ENCODE peak calls at places on chromosomes 16 and 17, in ten cellular contexts. M, B, I, U, S, T, G, H, O and D are unnamed samples.

GRCh38 chr17:9529033-9529748 is 46.4 kb downstream of the STX8 start:
- DNase-seq in O (no peak), H (peak; percentile 8), M (no peak), T (peak; percentile 6), U (no peak), S (no peak), B (peak; percentile 61), I (no peak), G (peak; percentile 55), D (no peak)

GRCh38 chr16:62665269-62665668 is 629.0 kb upstream of the CDH8 start:
- DNase-seq in O (no peak), I (no peak), S (no peak), M (no peak), B (no peak), T (no peak), U (no peak), H (no peak), G (no peak), D (no peak)

GRCh38 chr17:72852267-72852945 is 240.1 kb downstream of the SLC39A11 start:
- DNase-seq in H (no peak), I (no peak), S (no peak), U (no peak), O (no peak), B (peak; percentile 15), G (peak; percentile 38), M (no peak), T (no peak), D (no peak)

GRCh38 chr16:65312795-65313194 is 190.9 kb upstream of the CDH11 start:
- DNase-seq in B (peak; percentile 49), U (no peak), G (no peak), I (no peak), T (no peak), M (no peak), H (no peak), O (no peak), S (no peak), D (no peak)

GRCh38 chr17:17079761-17080160 is 37.5 kb downstream of the MPRIP start:
- DNase-seq in O (peak; percentile 50), B (no peak), T (no peak), G (no peak), U (no peak), M (no peak), I (peak; percentile 33), H (no peak), S (no peak), D (no peak)

GRCh38 chr17:66533572-66533971 is 231.2 kb downstream of the PRKCA start:
- DNase-seq in B (peak; percentile 76), S (no peak), G (no peak), O (no peak), I (no peak), H (no peak), M (no peak), T (no peak), U (no peak), D (no peak)

GRCh38 chr16:1772908-1773702 is at the start of gene MRPS34:
- DNase-seq in H (peak; percentile 83), T (no peak), B (peak; percentile 85), U (no peak), M (peak; percentile 88), G (peak; percentile 93), I (peak; percentile 69), O (peak; percentile 79), S (peak; percentile 85), D (peak; percentile 56)

GRCh38 chr16:84284168-84284722 is 10.4 kb upstream of the WFDC1 start:
- DNase-seq in B (peak; percentile 77), H (no peak), O (peak; percentile 62), M (peak; percentile 67), U (peak; percentile 56), G (no peak), T (no peak), I (peak; percentile 77), S (peak; percentile 75), D (no peak)

GRCh38 chr17:80751070-80751459 is 206.4 kb downstream of the RPTOR start:
- DNase-seq in S (no peak), B (peak; percentile 65), G (no peak), U (peak; percentile 50), M (no peak), T (no peak), O (no peak), I (no peak), H (no peak), D (no peak)

GRCh38 chr17:64048805-64049204 is 28.4 kb upstream of the ICAM2 start:
- DNase-seq in H (no peak), U (no peak), B (no peak), I (no peak), S (no peak), M (no peak), O (no peak), T (no peak), G (no peak), D (no peak)

GRCh38 chr16:4936991-4937781 is at the start of gene PPL:
- DNase-seq in T (no peak), S (peak; percentile 96), M (no peak), I (peak; percentile 37), O (peak; percentile 60), B (no peak), U (peak; percentile 73), H (peak; percentile 78), G (peak; percentile 73), D (no peak)

GRCh38 chr16:69812213-69813014 is 50.3 kb downstream of the WWP2 start:
- DNase-seq in G (peak; percentile 37), T (no peak), H (no peak), M (peak; percentile 46), B (no peak), I (no peak), S (no peak), U (no peak), O (no peak), D (no peak)

DNA sequence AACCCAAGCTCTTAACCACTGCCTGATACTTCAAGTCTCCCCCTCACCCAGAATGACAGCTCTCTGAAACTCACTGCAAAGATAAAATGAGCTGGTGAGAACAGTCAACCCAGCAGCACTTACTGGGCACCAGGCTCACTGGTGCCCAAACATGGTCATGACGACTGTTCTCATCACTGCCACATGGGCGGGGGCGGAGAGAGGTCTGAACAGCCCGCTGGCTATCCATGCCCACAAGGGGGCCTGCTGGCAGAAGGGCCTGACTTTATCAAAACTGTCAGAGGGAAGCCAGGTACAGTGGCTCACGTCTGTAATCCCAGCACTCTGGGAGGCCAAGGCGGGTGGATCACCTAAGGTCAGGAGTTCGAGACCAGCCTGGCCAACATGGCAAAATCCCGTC is 4.0 kb downstream of the MYBBP1A start:
- DNase-seq in B (no peak), O (no peak), T (no peak), G (peak; percentile 62), S (no peak), I (no peak), M (no peak), H (no peak), U (no peak), D (no peak)
- TF ChIP-seq CTCF in B (no peak), O (no peak), T (peak; percentile 26), G (peak; percentile 6), S (no peak), I (no peak), M (no peak), H (no peak), U (no peak), D (no peak)

GRCh38 chr16:85752511-85753420 is 1.9 kb upstream of the C16orf74 start:
- DNase-seq in G (no peak), T (no peak), O (peak; percentile 23), B (peak; percentile 34), S (no peak), U (no peak), I (no peak), M (no peak), H (peak; percentile 19), D (no peak)
- TF ChIP-seq CTCF in G (no peak), T (no peak), O (no peak), B (no peak), S (no peak), U (no peak), I (no peak), M (no peak), H (no peak), D (no peak)

GRCh38 chr17:39001703-39002637 is 34.8 kb upstream of the FBXO47 start:
- DNase-seq in S (peak; percentile 60), T (peak; percentile 71), G (peak; percentile 33), H (peak; percentile 88), I (peak; percentile 88), B (peak; percentile 47), U (peak; percentile 89), M (peak; percentile 86), O (peak; percentile 91), D (peak; percentile 54)
- TF ChIP-seq CTCF in S (no peak), T (no peak), G (no peak), H (no peak), I (no peak), B (no peak), U (no peak), M (no peak), O (no peak), D (no peak)

DNA sequence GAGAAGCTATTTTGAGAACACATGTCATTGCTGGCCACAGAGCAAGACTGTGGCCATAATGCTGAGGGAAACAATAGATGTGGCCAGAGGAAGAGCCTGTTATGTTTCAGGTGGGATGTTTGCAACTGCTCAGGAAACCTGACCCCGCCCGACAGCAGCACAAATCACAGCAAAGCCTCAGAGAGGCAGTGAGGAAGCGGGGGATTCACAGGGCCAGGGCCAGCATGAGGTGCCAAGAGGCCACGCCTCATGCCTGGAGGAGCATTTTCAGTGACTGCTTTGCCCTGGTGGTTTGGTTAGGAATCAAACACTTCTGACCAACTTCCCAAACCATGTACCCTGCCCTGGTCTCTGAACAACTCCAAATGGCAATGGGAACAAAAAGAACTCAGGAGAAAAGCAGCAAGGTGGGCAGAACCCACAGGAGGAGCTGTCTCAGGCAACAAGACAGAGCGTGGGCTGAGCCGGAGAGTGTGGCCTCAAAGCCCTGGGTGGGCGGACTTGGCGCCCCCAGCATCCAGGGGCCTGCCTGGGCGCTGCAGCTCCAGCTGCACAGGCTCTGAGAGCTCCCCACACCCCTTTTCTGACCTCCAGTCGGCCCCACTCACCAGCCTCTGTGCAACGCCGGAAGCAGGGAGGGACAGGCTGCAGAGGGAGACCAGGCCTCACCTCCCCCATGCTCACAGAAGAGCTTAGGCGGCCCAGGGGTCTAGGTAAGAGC is 20.6 kb downstream of the HIC1 start:
- DNase-seq in G (no peak), I (no peak), H (peak; percentile 37), S (peak; percentile 24), O (no peak), M (no peak), B (peak; percentile 69), U (no peak), T (no peak), D (no peak)
- TF ChIP-seq CTCF in G (no peak), I (no peak), H (no peak), S (no peak), O (peak; percentile 11), M (no peak), B (no peak), U (no peak), T (no peak), D (no peak)

DNA sequence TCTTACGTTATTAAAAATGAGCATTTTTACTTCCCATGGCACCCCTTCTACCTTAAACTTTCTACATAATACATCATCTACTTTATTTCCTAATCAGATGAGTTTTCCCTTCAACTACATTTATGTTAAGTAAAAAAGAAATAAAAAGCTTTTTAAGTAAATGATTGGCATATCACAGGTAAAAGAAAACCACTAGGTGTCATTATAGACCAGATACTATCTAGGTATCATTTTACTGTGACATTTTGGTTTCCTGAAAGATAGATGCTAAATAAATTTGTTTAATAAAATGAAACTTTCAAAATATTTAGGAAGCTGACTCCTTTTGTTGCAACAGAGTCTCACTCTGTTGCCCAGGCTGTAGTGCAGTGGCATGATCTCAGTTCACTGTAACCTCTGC is 3.8 kb upstream of the CMTM1 start:
- DNase-seq in M (no peak), S (no peak), T (no peak), B (no peak), U (no peak), I (no peak), O (no peak), G (no peak), H (no peak), D (no peak)
- TF ChIP-seq CTCF in M (no peak), S (no peak), T (no peak), B (no peak), U (no peak), I (no peak), O (no peak), G (peak; percentile 33), H (no peak), D (no peak)